ENCODE peak calls at places on chromosomes 11 and 22, in six cellular contexts. M is neural crest cell, A is endothelial cell, O is H1, W is pancreas, J is PC-9. T is an unnamed sample.

GRCh38 chr11:30143098-30143705 is 87.6 kb upstream of the FSHB start:
- DNase-seq in J (peak; percentile 1), A (peak; percentile 38), M (peak; percentile 29), O (no peak), W (no peak), T (no peak)

GRCh38 chr11:46291441-46292143 is 14.1 kb downstream of the CREB3L1 start:
- DNase-seq in M (no peak), W (no peak), J (no peak), O (no peak), A (no peak), T (no peak)

GRCh38 chr22:48664586-48664985 is 1163.1 kb downstream of the BRD1 start:
- DNase-seq in J (no peak), O (no peak), M (no peak), A (no peak), W (no peak), T (no peak)

GRCh38 chr22:20857838-20858614 is 585 bp downstream of the PI4KA start:
- DNase-seq in J (peak; percentile 72), W (peak; percentile 86), A (peak; percentile 85), M (peak; percentile 89), O (peak; percentile 72), T (peak; percentile 96)

GRCh38 chr22:22168190-22168940 is 76.2 kb upstream of the VPREB1 start:
- DNase-seq in M (no peak), J (peak; percentile 0), A (no peak), O (no peak), W (no peak), T (no peak)

GRCh38 chr11:11946180-11946579 is 62.2 kb downstream of the DKK3 start:
- DNase-seq in O (no peak), W (no peak), J (no peak), M (no peak), A (no peak), T (no peak)

GRCh38 chr22:46038516-46039430 is 61.8 kb upstream of the WNT7B start:
- DNase-seq in A (no peak), M (no peak), W (peak; percentile 57), J (no peak), O (no peak), T (no peak)

GRCh38 chr11:33869511-33870422 is 22.1 kb downstream of the LMO2 start:
- DNase-seq in A (peak; percentile 69), W (peak; percentile 72), M (peak; percentile 33), J (peak; percentile 29), O (no peak), T (peak; percentile 74)

GRCh38 chr22:46594947-46595298 is 25.3 kb upstream of the GRAMD4 start:
- DNase-seq in W (peak; percentile 54), A (no peak), O (no peak), M (no peak), J (no peak), T (no peak)

GRCh38 chr11:47184711-47185304 is 1.4 kb downstream of the PACSIN3 start:
- DNase-seq in A (no peak), M (no peak), O (no peak), W (no peak), J (no peak), T (no peak)

GRCh38 chr22:33542722-33543121 is 377.6 kb downstream of the LARGE1 start:
- DNase-seq in A (no peak), J (no peak), W (no peak), O (no peak), M (no peak), T (no peak)

GRCh38 chr11:42770444-42771065 is 541.2 kb upstream of the API5 start:
- DNase-seq in M (peak; percentile 29), J (no peak), W (no peak), A (peak; percentile 19), O (peak; percentile 7), T (peak; percentile 40)

GRCh38 chr11:2573240-2574042 is 126.4 kb downstream of the KCNQ1OT1 start:
- DNase-seq in A (no peak), J (no peak), W (peak; percentile 46), O (no peak), M (no peak), T (peak; percentile 10)

GRCh38 chr22:23509571-23510302 is 70.4 kb downstream of the IGLL1 start:
- DNase-seq in O (no peak), A (no peak), M (no peak), W (no peak), J (no peak), T (no peak)

GRCh38 chr11:47566166-47566546 is 757 bp downstream of the PTPMT1 start:
- DNase-seq in O (no peak), J (peak; percentile 27), A (no peak), M (no peak), W (no peak), T (no peak)

GRCh38 chr11:75325713-75326438 is 25.6 kb downstream of the ARRB1 start:
- DNase-seq in W (no peak), J (peak; percentile 58), O (no peak), A (no peak), M (no peak), T (no peak)

GRCh38 chr22:30989473-30989872 is 20.4 kb downstream of the TUG1 start:
- DNase-seq in W (no peak), M (no peak), J (no peak), A (no peak), O (no peak), T (no peak)

GRCh38 chr11:60838132-60838531 is 3.8 kb upstream of the CCDC86 start:
- DNase-seq in W (no peak), A (peak; percentile 21), J (no peak), O (no peak), M (no peak), T (no peak)

GRCh38 chr11:88623536-88623935 is 286.0 kb upstream of the CTSC start:
- DNase-seq in O (no peak), M (no peak), A (no peak), W (no peak), J (no peak), T (no peak)

GRCh38 chr11:60951909-60952741 is at the start of gene SLC15A3:
- DNase-seq in O (no peak), W (peak; percentile 54), M (no peak), J (no peak), A (no peak), T (no peak)

GRCh38 chr11:11378184-11378940 is 25.3 kb upstream of the CSNK2A3 start:
- DNase-seq in W (no peak), M (no peak), A (no peak), J (no peak), O (no peak), T (no peak)

GRCh38 chr11:2789791-2790580 is 90.2 kb upstream of the KCNQ1OT1 start:
- DNase-seq in M (no peak), O (no peak), A (no peak), J (no peak), W (no peak), T (peak; percentile 5)

GRCh38 chr22:46674367-46674781 is 54.2 kb downstream of the GRAMD4 start:
- DNase-seq in M (no peak), A (no peak), O (no peak), J (no peak), W (no peak), T (no peak)

GRCh38 chr22:50034126-50035081 is 21.8 kb upstream of the IL17REL start:
- DNase-seq in O (no peak), M (no peak), A (no peak), J (no peak), W (peak; percentile 36), T (no peak)

GRCh38 chr22:50483977-50484853 is 2.4 kb upstream of the MIOX start:
- DNase-seq in J (no peak), W (peak; percentile 78), O (no peak), A (no peak), M (no peak), T (peak; percentile 16)

GRCh38 chr11:73178681-73179080 is 36.6 kb upstream of the FCHSD2 start:
- DNase-seq in A (no peak), W (peak; percentile 21), J (no peak), O (no peak), M (no peak), T (no peak)

GRCh38 chr11:73176892-73177155 is 34.7 kb upstream of the FCHSD2 start:
- DNase-seq in W (no peak), M (no peak), O (no peak), A (no peak), J (no peak), T (no peak)

GRCh38 chr11:73177380-73178091 is 35.4 kb upstream of the FCHSD2 start:
- DNase-seq in A (no peak), W (no peak), M (no peak), O (no peak), J (no peak), T (no peak)

GRCh38 chr11:73176145-73176891 is 34.2 kb upstream of the FCHSD2 start:
- DNase-seq in W (no peak), J (no peak), A (no peak), O (no peak), M (no peak), T (no peak)

DNA sequence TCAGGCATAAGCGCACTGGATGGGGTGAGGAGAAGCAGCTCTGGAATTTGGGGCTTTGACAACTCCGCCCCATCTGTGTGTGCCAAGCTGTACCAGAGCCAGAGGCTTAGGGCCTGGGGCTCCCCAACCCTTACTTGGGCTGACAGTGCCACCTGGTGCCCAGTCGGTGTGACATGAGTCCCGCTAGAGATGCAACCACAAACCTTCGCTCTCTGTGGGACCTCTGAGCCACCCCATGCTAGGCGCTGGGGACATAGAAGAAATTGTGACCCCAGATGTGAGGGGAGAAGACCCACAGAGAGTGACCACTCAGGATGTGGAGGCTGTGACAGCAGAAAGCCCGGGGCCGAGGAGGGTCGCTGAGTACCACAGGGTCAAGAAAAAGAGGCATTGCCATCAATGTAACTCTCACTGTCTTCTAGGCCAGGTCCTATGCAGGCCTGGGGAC is 36.0 kb upstream of the FCHSD2 start:
- DNase-seq in A (peak; percentile 75), O (peak; percentile 60), J (peak; percentile 84), M (peak; percentile 61), W (peak; percentile 82), T (peak; percentile 71)
- TF ChIP-seq CTCF in A (no peak), O (peak; percentile 93), J (peak; percentile 93), M (peak; percentile 71), W (peak; percentile 44), T (peak; percentile 40)

GRCh38 chr11:9138133-9138453 is 46.7 kb upstream of the SCUBE2 start:
- DNase-seq in J (no peak), A (no peak), O (no peak), M (no peak), W (no peak), T (no peak)
- TF ChIP-seq CTCF in J (no peak), A (no peak), O (no peak), M (no peak), W (no peak), T (no peak)

GRCh38 chr11:122711831-122712378 is 56.4 kb downstream of the UBASH3B start:
- DNase-seq in O (no peak), M (no peak), J (peak; percentile 49), W (no peak), A (no peak), T (no peak)
- TF ChIP-seq CTCF in O (no peak), M (no peak), J (no peak), W (no peak), A (no peak), T (no peak)

DNA sequence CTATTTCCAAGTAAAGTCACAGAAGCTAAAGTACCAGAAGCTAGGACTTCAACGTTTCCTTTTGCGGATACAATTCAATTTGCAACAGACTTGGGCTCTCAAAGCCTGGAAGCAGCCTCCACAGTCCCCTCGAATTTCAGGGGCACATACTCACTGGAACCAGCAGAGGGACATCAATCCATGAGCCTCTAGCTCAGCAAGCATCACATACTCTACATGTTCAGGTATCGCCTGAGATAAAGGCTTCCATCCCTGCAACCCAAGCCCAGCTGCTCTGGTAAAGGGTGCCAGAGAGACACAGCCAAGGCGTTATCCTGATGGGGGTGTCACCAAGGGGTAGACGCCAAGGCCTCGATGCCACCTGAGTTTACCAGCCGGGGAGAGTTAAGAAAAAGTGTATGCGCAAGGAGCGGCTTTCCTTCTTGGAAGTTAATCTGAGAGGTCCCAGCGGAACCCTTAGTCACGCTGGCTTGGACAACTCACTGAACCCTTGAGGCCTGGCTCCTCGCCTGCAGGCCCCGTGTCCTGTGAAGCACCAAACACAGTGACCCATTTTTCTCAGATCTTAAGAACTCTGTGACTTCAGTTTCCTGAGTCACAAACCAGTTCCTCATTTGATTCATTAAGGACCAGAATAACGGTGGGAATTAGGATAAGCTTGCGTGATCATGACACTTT is 13.0 kb downstream of the LTO1 start:
- DNase-seq in M (no peak), O (no peak), J (no peak), A (no peak), W (peak; percentile 20), T (no peak)
- TF ChIP-seq CTCF in M (peak; percentile 44), O (peak; percentile 47), J (peak; percentile 54), A (peak; percentile 45), W (no peak), T (peak; percentile 51)

T was measured in glutamatergic neuron.